ENCODE peak calls at places on chromosome 13, in five cellular contexts. L is coronary artery, F is psoas muscle, S is lower lobe of right lung, J is type B pancreatic cell. W is an unnamed sample.

GRCh38 chr13:25217023-25217909 is 45.2 kb upstream of the AMER2 start:
- DNase-seq in F (no peak), S (no peak), L (peak), J (no peak), W (no peak)

GRCh38 chr13:24274452-24274971 is 34.9 kb upstream of the C1QTNF9 start:
- DNase-seq in S (no peak), F (no peak), L (peak), J (no peak), W (no peak)

GRCh38 chr13:97976551-97977375 is 23.3 kb downstream of the IPO5 start:
- DNase-seq in F (peak), J (peak), S (peak), L (no peak), W (peak)

GRCh38 chr13:37870489-37870845 is 895 bp upstream of the TRPC4 start:
- DNase-seq in F (no peak), J (no peak), L (no peak), S (no peak), W (no peak)

GRCh38 chr13:100323937-100324336 is 235.0 kb downstream of the PCCA start:
- DNase-seq in S (no peak), F (no peak), J (no peak), L (no peak), W (no peak)

GRCh38 chr13:36858285-36858684 is 39.3 kb downstream of the RFXAP start:
- DNase-seq in L (no peak), S (no peak), F (no peak), J (no peak), W (no peak)

GRCh38 chr13:51357928-51358595 is 18.6 kb downstream of the SERPINE3 start:
- DNase-seq in L (no peak), F (no peak), S (no peak), J (no peak), W (no peak)

GRCh38 chr13:59609421-59609820 is 554.3 kb downstream of the DIAPH3 start:
- DNase-seq in J (no peak), F (no peak), S (no peak), L (no peak), W (no peak)

GRCh38 chr13:98523455-98524102 is 53.3 kb downstream of the STK24 start:
- DNase-seq in J (no peak), S (no peak), L (no peak), F (no peak), W (no peak)

GRCh38 chr13:44906758-44907157 is 82.5 kb downstream of the NUFIP1 start:
- DNase-seq in J (no peak), F (no peak), L (no peak), S (no peak), W (no peak)

GRCh38 chr13:81714513-81714912 is 1373.6 kb upstream of the SPRY2 start:
- DNase-seq in S (no peak), L (no peak), F (no peak), J (no peak), W (no peak)

GRCh38 chr13:74056829-74057564 is 77.2 kb downstream of the KLF12 start:
- DNase-seq in F (peak), S (no peak), L (no peak), J (no peak), W (peak)

GRCh38 chr13:21033224-21033855 is 28.0 kb downstream of the LATS2 start:
- DNase-seq in S (no peak), F (no peak), J (no peak), L (no peak), W (no peak)

GRCh38 chr13:110259651-110260050 is 47.3 kb downstream of the COL4A1 start:
- DNase-seq in S (no peak), F (no peak), J (no peak), L (no peak), W (no peak)

GRCh38 chr13:59603646-59604045 is 560.1 kb downstream of the DIAPH3 start:
- DNase-seq in J (no peak), L (no peak), F (no peak), S (no peak), W (no peak)

GRCh38 chr13:19672990-19673389 is 39.5 kb downstream of the MPHOSPH8 start:
- DNase-seq in L (no peak), F (no peak), S (no peak), J (no peak), W (no peak)

GRCh38 chr13:27338816-27339215 is 68.2 kb downstream of the RASL11A start:
- DNase-seq in S (no peak), L (no peak), F (no peak), J (no peak), W (peak)

GRCh38 chr13:27704681-27705080 is 83.0 kb downstream of the POLR1D start:
- DNase-seq in J (no peak), L (no peak), S (no peak), F (no peak), W (no peak)

GRCh38 chr13:48615017-48615416 is 38.7 kb upstream of the CYSLTR2 start:
- DNase-seq in S (no peak), L (no peak), J (no peak), F (no peak), W (no peak)

GRCh38 chr13:71704650-71705049 is 162.4 kb downstream of the DACH1 start:
- DNase-seq in L (no peak), J (no peak), S (no peak), F (no peak), W (no peak)

GRCh38 chr13:91399189-91400093 is 1.0 kb downstream of the GPC5 start:
- DNase-seq in L (no peak), F (no peak), S (no peak), J (no peak), W (peak)

GRCh38 chr13:50991624-50992610 is 82.3 kb downstream of the RNASEH2B start:
- DNase-seq in L (no peak), F (peak), S (no peak), J (no peak), W (no peak)

GRCh38 chr13:41746259-41746658 is 214.7 kb downstream of the VWA8 start:
- DNase-seq in L (no peak), J (no peak), F (no peak), S (no peak), W (no peak)

DNA sequence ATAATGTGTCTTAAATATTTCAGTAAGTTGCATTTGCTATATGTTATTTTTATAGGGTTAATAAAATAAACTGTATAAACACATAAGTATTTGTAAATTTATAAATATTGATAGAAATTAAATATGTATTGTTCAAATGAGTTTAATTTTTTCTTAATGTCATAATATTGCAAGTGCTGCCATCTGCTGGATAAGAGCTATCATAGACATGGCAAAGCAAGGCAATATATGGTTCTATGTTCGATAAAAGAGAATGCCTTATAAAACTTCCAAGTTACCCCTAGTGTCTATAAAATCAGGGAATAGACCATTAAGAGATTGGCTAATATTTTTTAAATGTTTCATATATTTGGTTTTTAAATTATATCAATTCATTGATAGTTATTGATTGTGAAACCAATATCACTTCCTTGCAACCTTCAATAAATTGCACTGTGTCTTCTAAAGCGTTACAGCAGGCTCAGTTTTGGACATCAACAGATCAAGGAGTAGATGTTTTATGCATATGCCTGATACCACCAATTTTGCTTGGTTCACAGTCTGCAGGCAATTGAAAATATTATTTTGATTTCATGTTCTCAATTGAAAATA is 29.0 kb upstream of the SLITRK6 start:
- DNase-seq in L (no peak), J (no peak), F (no peak), S (no peak), W (no peak)
- TF ChIP-seq CTCF in L (peak), J (peak), F (peak), S (peak), W (peak)

DNA sequence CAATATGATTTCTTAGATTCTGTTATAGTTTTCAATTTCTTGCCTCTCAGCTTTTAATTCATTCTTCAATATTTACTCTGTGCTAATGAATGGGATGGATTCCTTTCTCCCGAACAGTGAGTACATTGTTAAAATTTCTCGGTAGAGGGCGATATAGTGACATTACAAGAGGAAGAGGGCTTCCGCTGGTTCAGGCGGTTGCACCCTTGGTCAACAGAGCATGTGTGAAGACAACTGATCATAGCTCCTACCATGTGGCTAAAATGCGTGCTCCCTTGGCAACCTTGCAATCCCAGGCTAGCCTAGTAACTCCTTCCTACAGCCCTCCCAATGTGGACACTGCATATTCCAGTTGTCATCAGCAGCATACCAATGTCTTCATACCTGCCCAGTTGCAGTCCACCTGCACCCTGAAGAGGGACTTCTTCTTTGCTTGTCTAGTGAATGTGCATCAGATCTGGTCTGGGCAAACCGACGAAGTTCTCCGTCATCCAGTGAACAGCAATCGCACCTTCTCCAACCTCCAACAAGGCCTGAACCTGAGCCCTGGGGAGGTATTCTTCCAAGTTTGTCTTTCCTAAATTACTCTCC is 653.0 kb upstream of the GPC6 start:
- DNase-seq in L (no peak), S (no peak), J (no peak), F (no peak), W (peak)
- TF ChIP-seq CTCF in L (no peak), S (no peak), J (peak), F (no peak), W (peak)

GRCh38 chr13:46684287-46685001 is 112.5 kb downstream of the ESD start:
- DNase-seq in S (no peak), L (no peak), J (no peak), F (no peak), W (no peak)
- TF ChIP-seq CTCF in S (no peak), L (no peak), J (peak), F (no peak), W (no peak)

GRCh38 chr13:28718538-28719226 is at the start of gene SLC46A3:
- DNase-seq in S (peak), F (peak), J (peak), L (peak), W (peak)
- TF ChIP-seq CTCF in S (peak), F (peak), J (peak), L (no peak), W (no peak)

W was measured in glutamatergic neuron.